ENCODE peak calls at places on chromosomes 13 and 19, in eight cellular contexts. R, Y, Q, V, P, X, T and F are unnamed samples.

GRCh38 chr13:95239293-95239692 is 62.0 kb downstream of the ABCC4 start:
- DNase-seq in R (no peak), Y (no peak), Q (no peak), V (no peak), P (no peak), X (peak; percentile 75), T (no peak), F (no peak)

GRCh38 chr19:31351212-31352193 is 2.3 kb upstream of the TSHZ3 start:
- DNase-seq in R (peak; percentile 46), Y (no peak), Q (no peak), V (peak; percentile 82), P (no peak), X (peak; percentile 73), T (peak; percentile 56), F (no peak)

GRCh38 chr13:20945952-20946383 is 43.4 kb upstream of the XPO4 start:
- DNase-seq in R (no peak), Y (no peak), Q (no peak), V (no peak), P (no peak), X (no peak), T (no peak), F (no peak)

GRCh38 chr19:13744179-13744578 is 20.1 kb upstream of the MRI1 start:
- DNase-seq in R (no peak), Y (no peak), Q (no peak), V (no peak), P (no peak), X (no peak), T (no peak), F (no peak)

GRCh38 chr13:84917252-84917878 is 881.9 kb downstream of the SLITRK6 start:
- DNase-seq in R (no peak), Y (no peak), Q (no peak), V (peak; percentile 48), P (no peak), X (peak; percentile 63), T (no peak), F (no peak)

GRCh38 chr19:41998246-41999020 is 4.4 kb upstream of the ATP1A3 start:
- DNase-seq in R (peak; percentile 86), Y (no peak), Q (no peak), V (no peak), P (no peak), X (peak; percentile 36), T (no peak), F (no peak)

GRCh38 chr13:75639426-75639825 is 3.3 kb downstream of the LMO7 start:
- DNase-seq in R (no peak), Y (no peak), Q (no peak), V (no peak), P (no peak), X (no peak), T (no peak), F (no peak)

GRCh38 chr13:68232351-68233130 is 1002.4 kb upstream of the PCDH9 start:
- DNase-seq in R (no peak), Y (no peak), Q (no peak), V (peak; percentile 11), P (no peak), X (peak; percentile 2), T (no peak), F (no peak)

GRCh38 chr13:67736646-67737420 is 506.7 kb upstream of the PCDH9 start:
- DNase-seq in R (peak; percentile 0), Y (no peak), Q (no peak), V (peak; percentile 95), P (no peak), X (peak; percentile 90), T (no peak), F (no peak)

GRCh38 chr13:100300708-100301107 is 211.8 kb downstream of the PCCA start:
- DNase-seq in R (no peak), Y (no peak), Q (no peak), V (no peak), P (no peak), X (no peak), T (no peak), F (no peak)

GRCh38 chr19:35337984-35338296 is 9.0 kb downstream of the CD22 start:
- DNase-seq in R (no peak), Y (no peak), Q (no peak), V (no peak), P (no peak), X (no peak), T (no peak), F (no peak)

GRCh38 chr13:87129602-87130300 is 541.4 kb upstream of the SLITRK5 start:
- DNase-seq in R (no peak), Y (no peak), Q (no peak), V (peak; percentile 35), P (no peak), X (peak; percentile 64), T (no peak), F (no peak)

GRCh38 chr19:10193666-10194499 is 870 bp downstream of the DNMT1 start:
- DNase-seq in R (peak; percentile 49), Y (no peak), Q (no peak), V (peak; percentile 41), P (no peak), X (peak; percentile 43), T (no peak), F (no peak)

GRCh38 chr13:44523176-44524017 is 52.7 kb downstream of the TSC22D1 start:
- DNase-seq in R (peak; percentile 13), Y (no peak), Q (no peak), V (peak; percentile 79), P (peak; percentile 22), X (peak; percentile 44), T (no peak), F (peak; percentile 33)

GRCh38 chr19:35790981-35791813 is 15.8 kb downstream of the ARHGAP33 start:
- DNase-seq in R (no peak), Y (no peak), Q (no peak), V (no peak), P (no peak), X (no peak), T (no peak), F (no peak)

GRCh38 chr19:16645140-16645539 is 14.8 kb downstream of the SMIM7 start:
- DNase-seq in R (no peak), Y (no peak), Q (no peak), V (no peak), P (no peak), X (no peak), T (no peak), F (no peak)

GRCh38 chr13:110262082-110262436 is 44.9 kb downstream of the COL4A1 start:
- DNase-seq in R (no peak), Y (no peak), Q (no peak), V (no peak), P (no peak), X (no peak), T (no peak), F (no peak)

GRCh38 chr13:49220856-49221614 is 897 bp downstream of the MLNR start:
- DNase-seq in R (no peak), Y (no peak), Q (no peak), V (no peak), P (no peak), X (no peak), T (no peak), F (no peak)

GRCh38 chr19:867301-867793 is 7.9 kb downstream of the CFD start:
- DNase-seq in R (no peak), Y (no peak), Q (no peak), V (peak; percentile 75), P (no peak), X (no peak), T (no peak), F (no peak)

GRCh38 chr19:14354445-14354844 is 26.8 kb upstream of the ADGRE5 start:
- DNase-seq in R (no peak), Y (no peak), Q (no peak), V (no peak), P (no peak), X (no peak), T (no peak), F (no peak)

GRCh38 chr13:87884874-87885273 is 213.7 kb downstream of the SLITRK5 start:
- DNase-seq in R (no peak), Y (no peak), Q (no peak), V (peak; percentile 52), P (no peak), X (peak; percentile 79), T (no peak), F (no peak)

GRCh38 chr19:48772503-48772953 is 17.2 kb downstream of the FGF21 start:
- DNase-seq in R (no peak), Y (no peak), Q (no peak), V (no peak), P (no peak), X (no peak), T (no peak), F (no peak)

GRCh38 chr13:51230473-51231105 is 8.4 kb downstream of the FAM124A start:
- DNase-seq in R (no peak), Y (peak; percentile 31), Q (no peak), V (peak; percentile 51), P (no peak), X (peak; percentile 71), T (no peak), F (no peak)